ENCODE peak calls at places on chromosome 1, in seven cellular contexts. Z, S, G, E, Y, W and D are unnamed samples.
A peak's percentile ranks its signal among the peaks of the same experiment; 100 is the strongest.

GRCh38 chr1:184164529-184164928 is 113.0 kb downstream of the TSEN15 start:
- DNase-seq in Z (no peak), S (no peak), G (no peak), E (no peak), Y (no peak), W (no peak), D (no peak)

GRCh38 chr1:10253755-10254154 is 43.4 kb downstream of the KIF1B start:
- DNase-seq in Z (no peak), S (no peak), G (no peak), E (no peak), Y (peak; percentile 76), W (peak; percentile 12), D (no peak)

GRCh38 chr1:183953031-183953430 is 84.5 kb downstream of the COLGALT2 start:
- DNase-seq in Z (no peak), S (no peak), G (no peak), E (no peak), Y (peak; percentile 30), W (no peak), D (no peak)

GRCh38 chr1:111032295-111032897 is 68.7 kb upstream of the LRIF1 start:
- DNase-seq in Z (no peak), S (no peak), G (no peak), E (no peak), Y (peak; percentile 58), W (peak; percentile 9), D (peak; percentile 31)

GRCh38 chr1:167582064-167582463 is 28.5 kb upstream of the CREG1 start:
- DNase-seq in Z (no peak), S (no peak), G (no peak), E (no peak), Y (no peak), W (no peak), D (no peak)

GRCh38 chr1:193346085-193346484 is 159.7 kb upstream of the B3GALT2 start:
- DNase-seq in Z (no peak), S (no peak), G (no peak), E (no peak), Y (no peak), W (no peak), D (no peak)

GRCh38 chr1:214328770-214329455 is 48.0 kb downstream of the SMYD2 start:
- DNase-seq in Z (peak; percentile 80), S (peak; percentile 71), G (peak; percentile 83), E (peak; percentile 74), Y (peak; percentile 90), W (peak; percentile 73), D (peak; percentile 81)

GRCh38 chr1:65170511-65171142 is 22.6 kb downstream of the AK4 start:
- DNase-seq in Z (no peak), S (peak; percentile 46), G (no peak), E (no peak), Y (peak; percentile 49), W (no peak), D (no peak)

GRCh38 chr1:203598736-203599135 is 27.9 kb upstream of the ATP2B4 start:
- DNase-seq in Z (no peak), S (no peak), G (no peak), E (no peak), Y (no peak), W (no peak), D (no peak)

GRCh38 chr1:201261771-201262547 is 21.3 kb upstream of the PKP1 start:
- DNase-seq in Z (no peak), S (no peak), G (no peak), E (no peak), Y (no peak), W (no peak), D (no peak)

DNA sequence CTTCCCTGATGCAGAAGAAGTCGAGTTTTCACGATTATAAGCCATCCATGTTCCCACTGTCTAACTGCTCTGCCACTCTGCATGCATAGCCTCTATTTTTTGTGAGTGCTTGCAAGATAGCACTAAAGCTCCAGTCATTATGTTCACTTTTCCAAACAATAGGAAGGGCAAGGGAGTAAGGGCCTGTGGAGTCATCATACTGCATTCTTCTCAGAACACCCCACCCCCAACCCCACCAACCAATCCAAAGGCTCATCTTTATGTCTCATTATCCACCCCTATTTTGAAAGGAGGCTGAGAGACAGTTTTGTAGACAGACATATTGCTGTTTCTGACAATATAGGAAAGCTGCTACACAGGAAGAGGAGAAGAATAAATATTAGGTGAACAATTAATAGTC is 471.7 kb upstream of the ADGRL2 start:
- DNase-seq in Z (no peak), S (no peak), G (no peak), E (no peak), Y (no peak), W (no peak), D (no peak)
- H3K4me1 ChIP-seq in Z (no peaks in the 10 kb centered on the region), S (no peaks in the 10 kb centered on the region), G (no peaks in the 10 kb centered on the region), E (no peaks in the 10 kb centered on the region), Y (no peaks in the 10 kb centered on the region), W (no peaks in the 10 kb centered on the region), D (no peaks in the 10 kb centered on the region)

DNA sequence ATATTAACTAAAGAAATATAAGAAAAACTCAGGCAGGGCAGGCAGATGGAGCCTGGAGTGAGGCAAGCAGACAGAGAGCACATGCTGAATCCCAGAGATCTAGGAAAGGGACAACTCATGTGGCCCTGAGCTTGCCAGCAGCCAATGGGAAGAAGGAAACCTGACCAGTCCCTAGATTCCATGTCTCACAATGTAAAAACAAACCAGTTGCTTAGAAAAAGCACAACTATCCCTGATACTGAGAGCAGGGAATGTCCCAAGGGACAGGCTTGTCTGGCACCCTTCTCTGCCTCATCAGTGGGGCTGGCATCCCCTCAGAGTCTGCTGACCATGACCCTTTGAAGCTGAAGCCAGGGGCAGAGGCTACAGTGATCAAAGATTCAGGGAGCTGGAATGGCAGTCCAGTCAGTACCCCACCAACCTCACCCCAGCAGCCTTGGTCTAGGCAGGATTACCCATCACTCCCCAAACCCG is 27.8 kb downstream of the HSPG2 start:
- DNase-seq in Z (no peak), S (peak; percentile 50), G (no peak), E (no peak), Y (no peak), W (no peak), D (no peak)
- H3K4me1 ChIP-seq in Z (no peaks in the 10 kb centered on the region), S (peaks cover 64% of the 10 kb centered on the region), G (peaks cover 37% of the 10 kb centered on the region), E (peaks cover 97% of the 10 kb centered on the region), Y (peaks cover 39% of the 10 kb centered on the region), W (peaks cover 35% of the 10 kb centered on the region), D (peaks cover 7% of the 10 kb centered on the region)

GRCh38 chr1:54284781-54285563 is 85.0 kb downstream of the MRPL37 start:
- DNase-seq in Z (no peak), S (no peak), G (no peak), E (no peak), Y (no peak), W (no peak), D (no peak)

GRCh38 chr1:54287821-54288220 is 87.9 kb downstream of the MRPL37 start:
- DNase-seq in Z (no peak), S (no peak), G (no peak), E (no peak), Y (no peak), W (no peak), D (no peak)

GRCh38 chr1:54285815-54286214 is 85.8 kb downstream of the MRPL37 start:
- DNase-seq in Z (no peak), S (no peak), G (no peak), E (no peak), Y (no peak), W (no peak), D (no peak)

GRCh38 chr1:54289061-54289938 is 89.3 kb downstream of the MRPL37 start:
- DNase-seq in Z (no peak), S (no peak), G (no peak), E (no peak), Y (no peak), W (no peak), D (no peak)

GRCh38 chr1:54287176-54287650 is 87.2 kb downstream of the MRPL37 start:
- DNase-seq in Z (no peak), S (peak; percentile 83), G (peak; percentile 78), E (peak; percentile 72), Y (peak; percentile 80), W (no peak), D (peak; percentile 73)
- H3K4me1 ChIP-seq in Z (peaks cover 39% of the 10 kb centered on the region), S (peaks cover 35% of the 10 kb centered on the region), G (peaks cover 8% of the 10 kb centered on the region), E (peaks cover 72% of the 10 kb centered on the region), Y (peaks cover 69% of the 10 kb centered on the region), W (peaks cover 16% of the 10 kb centered on the region), D (peaks cover 6% of the 10 kb centered on the region)

GRCh38 chr1:179228783-179229213 is 679 bp downstream of the ABL2 start:
- DNase-seq in Z (peak; percentile 71), S (peak; percentile 49), G (no peak), E (peak; percentile 31), Y (peak; percentile 69), W (peak; percentile 53), D (peak; percentile 16)
- H3K4me1 ChIP-seq in Z (peaks cover 22% of the 10 kb centered on the region), S (no peaks in the 10 kb centered on the region), G (no peaks in the 10 kb centered on the region), E (peaks cover 20% of the 10 kb centered on the region), Y (peaks cover 9% of the 10 kb centered on the region), W (peaks cover 58% of the 10 kb centered on the region), D (peaks cover 14% of the 10 kb centered on the region)